ENCODE peak calls at places on chromosomes 2 and 18, in nine cellular contexts. F is cardiac muscle cell; D is NCI-H446; X is NCI-H2081; V is K562; B is NCI-H69; O is memory B cell; K is stromal cell of bone marrow; H is effector memory CD8-positive, alpha-beta T cell. Q is an unnamed sample.

GRCh38 chr2:190207929-190208328 is 111.7 kb downstream of the HIBCH start:
- DNase-seq in K (no peak), F (no peak), X (no peak), H (no peak), D (no peak), B (no peak), O (no peak), V (no peak), Q (no peak)

GRCh38 chr18:37709740-37710139 is 144.1 kb upstream of the CELF4 start:
- DNase-seq in D (no peak), B (no peak), F (no peak), O (no peak), H (no peak), X (no peak), V (no peak), K (no peak), Q (no peak)

GRCh38 chr2:220469201-220469600 is 841.8 kb downstream of the SLC4A3 start:
- DNase-seq in V (no peak), O (no peak), F (peak; percentile 34), K (peak; percentile 25), D (no peak), H (no peak), X (no peak), B (peak; percentile 19), Q (no peak)

GRCh38 chr18:78779996-78780718 is 199.5 kb upstream of the SALL3 start:
- DNase-seq in K (no peak), B (no peak), D (no peak), V (no peak), X (no peak), O (no peak), H (no peak), F (no peak), Q (no peak)

GRCh38 chr2:17849260-17849659 is 29.2 kb upstream of the KCNS3 start:
- DNase-seq in V (no peak), O (no peak), H (no peak), D (no peak), X (no peak), K (no peak), F (no peak), B (no peak), Q (no peak)

GRCh38 chr2:241110607-241111442 is 8.7 kb upstream of the MTERF4 start:
- DNase-seq in V (no peak), K (no peak), F (no peak), H (no peak), O (peak; percentile 66), X (no peak), B (no peak), D (no peak), Q (no peak)

GRCh38 chr2:134468776-134469175 is 214.9 kb downstream of the MGAT5 start:
- DNase-seq in V (no peak), H (no peak), B (no peak), D (no peak), K (no peak), F (no peak), O (no peak), X (no peak), Q (no peak)

GRCh38 chr2:27664245-27664574 is 521 bp downstream of the SLC4A1AP start:
- DNase-seq in K (no peak), B (peak; percentile 16), V (no peak), H (no peak), D (no peak), F (no peak), O (peak; percentile 7), X (no peak), Q (no peak)

GRCh38 chr2:36404312-36404711 is 48.7 kb downstream of the CRIM1 start:
- DNase-seq in K (no peak), X (no peak), O (no peak), F (no peak), B (no peak), H (no peak), V (no peak), D (no peak), Q (no peak)